ENCODE peak calls at places on chromosomes 1 and 21, in seven cellular contexts. V, W, I, X, Y, M and O are unnamed samples.
A peak's percentile ranks its signal among the peaks of the same experiment; 100 is the strongest.

GRCh38 chr1:201850053-201850397 is 21.1 kb downstream of the IPO9 start:
- DNase-seq in V (peak; percentile 81), W (peak; percentile 65), I (no peak), X (peak; percentile 76), Y (no peak), M (no peak), O (peak; percentile 61)

GRCh38 chr1:8816831-8817412 is 518 bp downstream of the RERE start:
- DNase-seq in V (no peak), W (no peak), I (peak; percentile 27), X (peak; percentile 26), Y (peak; percentile 79), M (no peak), O (peak; percentile 58)

GRCh38 chr21:32136546-32136945 is 142.3 kb downstream of the MIS18A start:
- DNase-seq in V (no peak), W (no peak), I (no peak), X (no peak), Y (no peak), M (no peak), O (no peak)

GRCh38 chr1:9592510-9593075 is 3.9 kb downstream of the TMEM201 start:
- DNase-seq in V (no peak), W (no peak), I (no peak), X (no peak), Y (no peak), M (no peak), O (no peak)

GRCh38 chr1:177360791-177361190 is 190.0 kb downstream of the BRINP2 start:
- DNase-seq in V (no peak), W (no peak), I (no peak), X (no peak), Y (no peak), M (no peak), O (no peak)

GRCh38 chr1:162689745-162690671 is 57.7 kb downstream of the DDR2 start:
- DNase-seq in V (no peak), W (no peak), I (no peak), X (no peak), Y (no peak), M (no peak), O (no peak)

GRCh38 chr1:173802961-173803360 is 21.5 kb upstream of the DARS2 start:
- DNase-seq in V (no peak), W (no peak), I (no peak), X (no peak), Y (no peak), M (no peak), O (no peak)

GRCh38 chr1:72111662-72112061 is 170.7 kb downstream of the NEGR1 start:
- DNase-seq in V (no peak), W (no peak), I (no peak), X (no peak), Y (no peak), M (no peak), O (no peak)

GRCh38 chr1:194300776-194301175 is 1114.4 kb upstream of the B3GALT2 start:
- DNase-seq in V (no peak), W (no peak), I (no peak), X (no peak), Y (no peak), M (no peak), O (no peak)

GRCh38 chr1:43184388-43184787 is 12.3 kb downstream of the CFAP57 start:
- DNase-seq in V (no peak), W (no peak), I (no peak), X (no peak), Y (no peak), M (no peak), O (no peak)

GRCh38 chr21:27813750-27814149 is 846.9 kb upstream of the ADAMTS5 start:
- DNase-seq in V (no peak), W (no peak), I (no peak), X (no peak), Y (no peak), M (no peak), O (no peak)

GRCh38 chr1:32981003-32981909 is 16.6 kb upstream of the RNF19B start:
- DNase-seq in V (peak; percentile 80), W (peak; percentile 97), I (peak; percentile 70), X (no peak), Y (no peak), M (no peak), O (peak; percentile 27)

GRCh38 chr1:109823543-109824348 is 60.0 kb upstream of the EPS8L3 start:
- DNase-seq in V (peak; percentile 28), W (no peak), I (no peak), X (peak; percentile 34), Y (peak; percentile 90), M (no peak), O (peak; percentile 47)

GRCh38 chr1:181089017-181089776 is 697 bp downstream of the IER5 start:
- DNase-seq in V (no peak), W (no peak), I (peak; percentile 44), X (peak; percentile 35), Y (no peak), M (no peak), O (no peak)

GRCh38 chr1:32893198-32894018 is 7.1 kb downstream of the HPCA start:
- DNase-seq in V (no peak), W (peak; percentile 20), I (peak; percentile 48), X (peak; percentile 55), Y (no peak), M (no peak), O (peak; percentile 54)

GRCh38 chr21:34092241-34092921 is 19.0 kb downstream of the MRPS6 start:
- DNase-seq in V (no peak), W (no peak), I (no peak), X (no peak), Y (no peak), M (no peak), O (no peak)

GRCh38 chr1:204564835-204565234 is 48.6 kb downstream of the MDM4 start:
- DNase-seq in V (no peak), W (no peak), I (no peak), X (no peak), Y (no peak), M (no peak), O (no peak)

GRCh38 chr21:45874716-45875415 is 106.7 kb upstream of the COL6A1 start:
- DNase-seq in V (peak; percentile 91), W (peak; percentile 71), I (peak; percentile 50), X (peak; percentile 67), Y (no peak), M (no peak), O (no peak)
- H3K4me3 ChIP-seq in V (peak overlapping the region; percentile 30), W (no peak overlapping the region), I (peak overlapping the region; percentile 4), X (no peak overlapping the region), Y (no peak overlapping the region), M (peak overlapping the region; percentile 43), O (no peak overlapping the region)

GRCh38 chr1:78440381-78440793 is 50.4 kb upstream of the PTGFR start:
- DNase-seq in V (no peak), W (peak; percentile 61), I (no peak), X (no peak), Y (no peak), M (no peak), O (no peak)

GRCh38 chr1:78441921-78442320 is 48.9 kb upstream of the PTGFR start:
- DNase-seq in V (peak; percentile 7), W (peak; percentile 32), I (no peak), X (no peak), Y (no peak), M (no peak), O (no peak)

GRCh38 chr1:78437941-78438340 is 52.8 kb upstream of the PTGFR start:
- DNase-seq in V (no peak), W (peak; percentile 66), I (no peak), X (no peak), Y (no peak), M (no peak), O (no peak)

GRCh38 chr1:78434351-78434750 is 56.4 kb upstream of the PTGFR start:
- DNase-seq in V (no peak), W (no peak), I (no peak), X (no peak), Y (no peak), M (no peak), O (no peak)

DNA sequence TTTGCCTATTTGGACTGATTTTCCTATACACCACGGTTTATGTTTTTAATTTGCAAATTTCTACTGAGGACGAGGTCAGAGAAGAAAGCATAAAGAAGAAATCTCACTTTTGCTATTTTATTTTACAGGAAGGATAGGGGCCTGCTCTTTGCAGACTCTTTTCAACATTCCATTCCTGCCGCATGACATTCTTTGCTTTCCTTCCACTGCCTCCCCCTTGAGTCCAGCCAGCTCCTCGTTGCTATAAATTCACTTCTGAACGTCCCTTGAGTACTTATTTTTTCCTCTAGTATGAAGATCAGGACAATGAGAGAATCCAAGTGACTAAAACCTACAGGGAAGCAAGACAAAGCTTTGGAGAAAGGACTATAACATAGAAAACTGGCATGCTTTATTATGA is 53.4 kb upstream of the PTGFR start:
- DNase-seq in V (peak; percentile 12), W (no peak), I (no peak), X (no peak), Y (no peak), M (no peak), O (no peak)
- TF ChIP-seq CTCF in V (peak; percentile 15), W (no peak), I (no peak), X (no peak), Y (no peak), M (no peak), O (no peak)

GRCh38 chr1:200042119-200042436 is 14.6 kb downstream of the NR5A2 start:
- DNase-seq in V (no peak), W (no peak), I (no peak), X (no peak), Y (peak; percentile 36), M (no peak), O (no peak)

GRCh38 chr1:200042437-200043329 is 15.2 kb downstream of the NR5A2 start:
- DNase-seq in V (no peak), W (no peak), I (no peak), X (no peak), Y (peak; percentile 60), M (no peak), O (no peak)

GRCh38 chr1:200040516-200041138 is 13.1 kb downstream of the NR5A2 start:
- DNase-seq in V (no peak), W (no peak), I (no peak), X (no peak), Y (peak; percentile 59), M (no peak), O (no peak)

GRCh38 chr1:200039849-200040479 is 12.5 kb downstream of the NR5A2 start:
- DNase-seq in V (no peak), W (no peak), I (no peak), X (no peak), Y (peak; percentile 41), M (no peak), O (no peak)

GRCh38 chr1:200041337-200042118 is 14.0 kb downstream of the NR5A2 start:
- DNase-seq in V (no peak), W (no peak), I (no peak), X (no peak), Y (peak; percentile 35), M (no peak), O (no peak)
- H3K4me3 ChIP-seq in V (no peak overlapping the region), W (no peak overlapping the region), I (peak overlapping the region; percentile 43), X (peak overlapping the region; percentile 15), Y (peak overlapping the region; percentile 69), M (peak overlapping the region; percentile 68), O (peak overlapping the region; percentile 42)

GRCh38 chr1:247147781-247148180 is 24.0 kb downstream of the ZNF124 start:
- DNase-seq in V (no peak), W (no peak), I (no peak), X (no peak), Y (no peak), M (no peak), O (no peak)

GRCh38 chr1:247145279-247145678 is 26.5 kb downstream of the ZNF124 start:
- DNase-seq in V (no peak), W (no peak), I (no peak), X (no peak), Y (no peak), M (no peak), O (no peak)

DNA sequence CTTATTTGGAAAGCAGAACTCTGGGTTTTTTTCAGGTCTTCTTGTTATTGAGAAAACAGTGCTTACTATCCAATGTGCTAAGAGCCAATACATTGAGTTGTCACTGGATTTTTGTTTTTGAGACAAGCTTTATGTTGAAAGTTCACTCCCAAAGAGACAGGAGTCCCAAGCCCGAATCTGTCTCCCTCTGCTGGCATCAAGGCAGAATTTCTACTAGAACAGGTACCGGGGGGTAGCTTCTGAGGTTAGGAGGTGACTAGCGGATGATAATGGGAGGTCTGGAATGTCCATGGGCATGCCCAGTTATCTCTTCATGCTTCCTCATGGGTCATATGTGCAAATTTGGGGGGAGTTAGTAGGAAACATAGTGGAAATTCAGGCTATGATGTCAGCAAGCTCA is 25.1 kb downstream of the ZNF124 start:
- DNase-seq in V (no peak), W (no peak), I (no peak), X (no peak), Y (no peak), M (no peak), O (no peak)
- TF ChIP-seq CTCF in V (peak; percentile 45), W (peak; percentile 30), I (no peak), X (no peak), Y (no peak), M (no peak), O (no peak)